ENCODE peak calls at places on chromosomes 13 and 19, in five cellular contexts. F, U, E, L and R are unnamed samples.

GRCh38 chr19:47663911-47664771 is 49.1 kb upstream of the EHD2 start:
- DNase-seq in L (peak; percentile 93), U (peak; percentile 95), E (peak; percentile 66), F (peak; percentile 91), R (peak; percentile 94)

GRCh38 chr19:46361915-46362314 is 15.0 kb downstream of the PPP5C start:
- DNase-seq in U (no peak), E (no peak), F (no peak), L (no peak), R (no peak)

GRCh38 chr13:40986328-40986856 is 32.7 kb downstream of the ELF1 start:
- DNase-seq in F (no peak), L (no peak), U (no peak), E (no peak), R (no peak)

GRCh38 chr19:18232540-18233223 is 6.4 kb upstream of the PDE4C start:
- DNase-seq in F (no peak), U (no peak), E (no peak), L (no peak), R (no peak)

GRCh38 chr13:41107104-41107571 is 25.5 kb downstream of the KBTBD6 start:
- DNase-seq in U (no peak), E (no peak), L (no peak), F (no peak), R (no peak)

GRCh38 chr19:50315773-50316448 is 13.3 kb downstream of the KCNC3 start:
- DNase-seq in F (no peak), E (no peak), U (no peak), L (no peak), R (no peak)

GRCh38 chr19:35075202-35076025 is 33.9 kb downstream of the HPN start:
- DNase-seq in F (no peak), E (no peak), U (no peak), L (no peak), R (no peak)

GRCh38 chr13:66635526-66635925 is 594.6 kb downstream of the PCDH9 start:
- DNase-seq in U (peak; percentile 64), F (no peak), E (no peak), L (no peak), R (no peak)

GRCh38 chr19:23062921-23063320 is 53.9 kb upstream of the ZNF730 start:
- DNase-seq in F (no peak), U (no peak), E (no peak), L (no peak), R (no peak)

GRCh38 chr13:36377822-36378480 is 31.8 kb upstream of the SPART start:
- DNase-seq in L (no peak), U (no peak), F (no peak), E (no peak), R (no peak)

GRCh38 chr19:14425696-14426138 is 6.6 kb upstream of the DDX39A start:
- DNase-seq in E (no peak), U (no peak), L (no peak), F (no peak), R (no peak)

GRCh38 chr13:51843529-51843928 is 1.4 kb downstream of the TMEM272 start:
- DNase-seq in E (no peak), L (no peak), U (no peak), F (no peak), R (no peak)

GRCh38 chr13:28984326-28984725 is 164.2 kb downstream of the MTUS2 start:
- DNase-seq in L (no peak), F (no peak), U (no peak), E (no peak), R (no peak)

GRCh38 chr13:97257800-97258799 is 36.0 kb downstream of the MBNL2 start:
- DNase-seq in E (no peak), L (peak; percentile 91), U (peak; percentile 54), F (peak; percentile 46), R (no peak)

GRCh38 chr19:3365447-3366103 is 808 bp upstream of the NFIC start:
- DNase-seq in U (no peak), E (peak; percentile 70), L (peak; percentile 95), F (no peak), R (no peak)

GRCh38 chr19:49475191-49475932 is 1.3 kb downstream of the FLT3LG start:
- DNase-seq in F (no peak), E (no peak), U (no peak), L (no peak), R (no peak)

GRCh38 chr13:95317037-95317989 is 16.1 kb upstream of the ABCC4 start:
- DNase-seq in L (no peak), F (no peak), U (no peak), E (no peak), R (no peak)

DNA sequence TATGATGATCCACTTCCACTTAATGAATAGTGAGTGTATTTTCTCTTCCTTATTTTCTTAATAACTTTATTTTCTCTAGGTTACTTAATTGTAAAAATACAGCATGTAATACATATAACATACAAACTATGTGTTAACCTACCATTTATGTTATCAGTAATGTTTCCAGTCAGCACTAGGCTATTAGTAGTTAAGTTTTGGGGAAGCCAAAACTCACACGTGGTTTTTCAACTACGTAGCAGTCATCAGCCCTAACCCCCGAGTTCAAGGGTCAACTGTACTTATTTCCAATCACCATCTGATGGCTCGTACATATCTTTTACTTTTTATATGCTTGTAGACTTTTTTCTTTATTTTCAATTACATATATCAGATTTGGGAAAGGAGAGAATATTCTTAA is 95.7 kb downstream of the TNFSF13B start:
- DNase-seq in U (no peak), E (no peak), L (no peak), F (no peak), R (no peak)
- TF ChIP-seq CTCF in U (no peak), E (no peak), L (no peak), F (no peak), R (no peak)

DNA sequence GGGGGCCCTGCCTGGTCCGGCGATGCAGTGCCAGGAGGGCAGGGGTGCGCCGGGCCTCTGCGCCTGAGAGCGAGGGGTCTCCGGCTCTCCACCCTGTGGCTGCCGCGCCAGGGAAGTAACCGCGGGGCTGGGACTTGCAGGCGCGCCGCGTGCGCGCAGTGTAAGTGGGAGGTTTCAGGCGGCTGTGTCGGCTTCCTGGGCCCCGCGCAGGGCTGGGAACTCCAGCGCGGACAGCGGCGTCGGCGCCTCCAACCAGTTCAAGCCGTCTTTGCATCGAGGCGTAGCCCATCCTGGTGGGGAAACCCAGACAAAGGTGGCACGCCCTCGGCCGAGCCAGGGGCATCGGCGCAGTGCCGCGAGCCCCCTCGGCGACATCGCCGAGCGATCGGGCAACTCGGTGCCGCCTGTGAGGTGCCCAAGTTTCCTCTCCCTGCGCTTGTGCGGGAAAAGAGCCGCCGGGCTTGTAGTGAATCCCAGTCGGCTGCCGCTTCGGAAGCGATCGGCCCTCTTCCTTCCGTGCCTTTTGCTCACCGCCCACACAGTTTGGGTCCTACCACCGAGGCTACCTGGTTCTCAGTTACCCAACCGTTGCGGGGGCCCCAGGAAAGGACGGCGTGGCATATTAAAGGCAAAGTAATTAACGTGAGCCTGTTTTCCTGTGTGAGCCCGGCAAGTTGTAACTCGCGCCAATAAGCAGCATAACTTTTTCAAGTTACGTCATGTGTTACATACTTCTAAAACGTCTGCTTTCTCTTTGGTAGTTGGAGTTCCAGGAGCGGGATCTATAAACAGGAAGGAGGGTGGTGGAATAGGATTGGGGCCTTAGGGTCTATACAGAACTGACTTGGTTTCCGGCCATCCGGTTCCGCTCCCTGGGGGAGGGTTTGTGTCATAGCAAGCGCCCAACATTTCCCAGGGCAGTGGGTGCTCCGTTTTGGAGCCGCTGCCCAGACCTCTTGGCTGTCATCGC is 1.2 kb downstream of the LRCH1 start:
- DNase-seq in L (peak; percentile 94), U (no peak), F (peak; percentile 49), E (peak; percentile 69), R (no peak)
- TF ChIP-seq CTCF in L (no peak), U (peak; percentile 34), F (no peak), E (peak; percentile 24), R (no peak)

DNA sequence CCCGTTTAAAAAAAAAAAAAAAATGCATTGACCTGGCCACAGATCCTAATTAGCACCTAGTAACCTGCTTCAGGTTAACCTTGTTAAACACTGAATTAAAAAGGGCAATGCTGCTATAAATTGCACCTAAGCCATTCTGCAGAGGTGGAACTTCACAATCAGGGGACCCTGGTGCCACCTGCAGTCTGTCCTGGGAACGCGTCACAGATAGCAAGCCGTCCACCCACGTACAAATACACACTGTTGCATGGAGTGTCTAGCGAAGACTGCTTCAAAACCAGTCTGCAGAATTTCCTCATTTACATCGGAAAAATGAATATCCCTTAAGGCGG is 169.3 kb downstream of the COL4A1 start:
- DNase-seq in L (no peak), F (no peak), E (no peak), U (no peak), R (no peak)
- TF ChIP-seq CTCF in L (no peak), F (peak; percentile 9), E (no peak), U (peak; percentile 11), R (peak; percentile 33)

DNA sequence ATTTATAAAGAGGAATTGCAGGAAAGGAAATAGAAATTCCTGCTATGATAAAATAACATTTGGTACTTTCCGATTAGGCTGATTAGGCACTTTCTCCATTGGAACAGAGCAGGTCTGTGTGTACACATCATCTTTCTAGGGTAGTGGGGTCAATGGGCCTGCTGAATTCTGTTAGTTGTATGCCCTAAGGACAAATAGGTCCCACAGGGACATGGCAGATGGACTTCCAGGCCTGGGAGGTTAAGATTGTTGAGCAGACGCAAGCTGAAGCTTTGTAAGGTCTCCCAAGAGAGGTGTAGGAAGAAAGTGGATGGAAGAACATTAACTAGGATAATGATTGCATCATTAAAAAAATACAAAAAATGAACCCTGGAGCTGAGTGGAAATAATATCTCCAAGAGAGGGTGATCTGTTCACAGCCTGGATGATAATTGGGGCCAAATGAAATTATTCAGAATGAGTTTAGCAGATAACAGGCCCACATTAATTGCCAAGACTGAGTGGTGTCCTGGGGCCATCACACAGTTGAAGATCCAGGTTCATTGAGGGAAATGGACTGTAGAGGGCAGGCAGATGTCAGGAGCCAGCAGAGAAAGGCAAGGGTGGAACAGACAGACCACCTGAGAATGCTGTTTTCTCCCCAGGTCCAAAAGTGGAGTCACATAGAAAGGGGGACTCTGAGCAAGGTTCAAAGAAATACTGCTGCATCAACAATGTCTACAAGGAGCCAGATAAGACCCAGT is 215.1 kb downstream of the DNAJC15 start:
- DNase-seq in F (no peak), U (no peak), E (no peak), L (no peak), R (peak; percentile 57)
- TF ChIP-seq CTCF in F (no peak), U (no peak), E (no peak), L (no peak), R (no peak)

DNA sequence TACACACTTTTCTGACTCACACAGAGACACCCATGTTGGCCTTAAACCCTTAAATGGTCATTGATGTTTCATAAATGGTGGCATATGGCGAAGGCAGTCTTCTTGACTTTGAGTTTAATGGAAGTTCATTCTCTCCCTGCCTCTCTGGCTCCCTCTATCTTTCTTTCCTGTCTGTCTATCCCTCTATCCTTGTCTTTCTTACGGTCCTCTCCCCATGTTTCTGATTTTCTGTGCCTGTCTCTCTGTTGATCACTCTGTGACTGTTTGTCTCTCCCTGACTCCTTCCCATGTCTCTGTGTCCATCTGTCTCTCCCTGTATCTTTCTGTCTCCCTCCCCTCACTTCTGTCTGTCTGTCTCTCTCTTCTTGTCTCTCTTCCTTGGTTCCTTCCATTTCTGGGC is 43.2 kb upstream of the SHKBP1 start:
- DNase-seq in F (no peak), E (no peak), U (no peak), L (no peak), R (no peak)
- TF ChIP-seq CTCF in F (no peak), E (no peak), U (no peak), L (no peak), R (no peak)

GRCh38 chr13:91185294-91185863 is 162.1 kb upstream of the MIR17HG start:
- DNase-seq in L (no peak), E (no peak), F (no peak), U (no peak), R (no peak)
- TF ChIP-seq CTCF in L (no peak), E (peak; percentile 18), F (no peak), U (no peak), R (peak; percentile 20)